ENCODE peak calls at places on chromosomes 2 and 18, in eight cellular contexts. R is cardiac muscle cell, J is neuronal stem cell, E is HepG2, N is endothelial cell of umbilical vein, Z is fibroblast of lung, H is aorta, X is spleen. K is an unnamed sample. For H3K27me3 and H3K36me3, the result is how much of the 10 kb centered on the place peaks cover.

GRCh38 chr18:12449040-12449814 is 41.5 kb downstream of the PRELID3A start:
- DNase-seq in R (no peak), J (no peak), E (no peak), N (no peak), Z (no peak), H (peak), X (no peak), K (no peak)

GRCh38 chr2:165618806-165619205 is 149.3 kb downstream of the CSRNP3 start:
- DNase-seq in R (no peak), J (no peak), E (no peak), N (no peak), Z (no peak), H (no peak), X (no peak), K (no peak)

GRCh38 chr2:196130039-196130825 is 41.1 kb downstream of the STK17B start:
- DNase-seq in R (no peak), J (no peak), E (no peak), N (no peak), Z (no peak), H (no peak), X (no peak), K (no peak)

GRCh38 chr2:30287857-30288513 is 56.7 kb downstream of the LBH start:
- DNase-seq in R (no peak), J (no peak), E (no peak), N (no peak), Z (no peak), H (no peak), X (no peak), K (no peak)

GRCh38 chr2:8534729-8535397 is 147.0 kb upstream of the ID2 start:
- DNase-seq in R (peak), J (no peak), E (peak), N (no peak), Z (peak), H (peak), X (peak), K (peak)

GRCh38 chr2:236061497-236061896 is 106.7 kb downstream of the GBX2 start:
- DNase-seq in R (no peak), J (no peak), E (no peak), N (no peak), Z (no peak), H (no peak), X (no peak), K (peak)

GRCh38 chr2:231489990-231490389 is 25.7 kb upstream of the NCL start:
- DNase-seq in R (peak), J (no peak), E (no peak), N (no peak), Z (no peak), H (no peak), X (no peak), K (no peak)

GRCh38 chr2:49255325-49256023 is 101.2 kb upstream of the FSHR start:
- DNase-seq in R (peak), J (no peak), E (no peak), N (peak), Z (peak), H (no peak), X (no peak), K (no peak)

GRCh38 chr2:64482765-64483504 is 29.0 kb downstream of the LGALSL start:
- DNase-seq in R (peak), J (no peak), E (no peak), N (no peak), Z (no peak), H (no peak), X (no peak), K (no peak)

GRCh38 chr2:122186761-122187222 is 431.3 kb downstream of the TSN start:
- DNase-seq in R (peak), J (no peak), E (no peak), N (peak), Z (no peak), H (no peak), X (no peak), K (no peak)

GRCh38 chr2:223523541-223523940 is 78.6 kb downstream of the SCG2 start:
- DNase-seq in R (peak), J (no peak), E (no peak), N (no peak), Z (peak), H (no peak), X (no peak), K (no peak)

GRCh38 chr2:69933839-69934613 is 19.1 kb downstream of the MXD1 start:
- DNase-seq in R (peak), J (no peak), E (peak), N (peak), Z (peak), H (peak), X (no peak), K (no peak)

GRCh38 chr2:174593574-174594203 is 3.9 kb downstream of the WIPF1 start:
- DNase-seq in R (peak), J (peak), E (no peak), N (peak), Z (peak), H (no peak), X (no peak), K (no peak)

GRCh38 chr2:224220581-224221255 is 181.2 kb downstream of the FAM124B start:
- DNase-seq in R (no peak), J (no peak), E (no peak), N (peak), Z (peak), H (no peak), X (no peak), K (no peak)

GRCh38 chr2:196590286-196590685 is 49.2 kb upstream of the CCDC150 start:
- DNase-seq in R (peak), J (no peak), E (no peak), N (no peak), Z (no peak), H (no peak), X (no peak), K (no peak)

GRCh38 chr18:24544141-24544498 is 83.7 kb downstream of the HRH4 start:
- DNase-seq in R (peak), J (peak), E (peak), N (peak), Z (peak), H (no peak), X (no peak), K (peak)

GRCh38 chr2:46300406-46300832 is 3.2 kb downstream of the EPAS1 start:
- DNase-seq in R (no peak), J (no peak), E (peak), N (no peak), Z (no peak), H (no peak), X (no peak), K (no peak)

GRCh38 chr2:72127401-72128058 is 20.1 kb downstream of the CYP26B1 start:
- DNase-seq in R (no peak), J (no peak), E (no peak), N (no peak), Z (no peak), H (no peak), X (peak), K (peak)

GRCh38 chr2:126720031-126720368 is 64.0 kb downstream of the GYPC start:
- DNase-seq in R (no peak), J (no peak), E (no peak), N (no peak), Z (no peak), H (no peak), X (no peak), K (no peak)

GRCh38 chr2:39216495-39217191 is 27.1 kb downstream of the CDKL4 start:
- DNase-seq in R (no peak), J (no peak), E (peak), N (no peak), Z (no peak), H (no peak), X (no peak), K (no peak)

GRCh38 chr18:56702946-56703345 is 51.8 kb downstream of the WDR7 start:
- DNase-seq in R (peak), J (peak), E (peak), N (peak), Z (peak), H (no peak), X (no peak), K (peak)

GRCh38 chr2:236753611-236754010 is 184.0 kb downstream of the ACKR3 start:
- DNase-seq in R (no peak), J (peak), E (no peak), N (peak), Z (no peak), H (no peak), X (no peak), K (no peak)

GRCh38 chr18:5894613-5895299 is 566 bp downstream of the TMEM200C start:
- DNase-seq in R (no peak), J (peak), E (no peak), N (no peak), Z (peak), H (peak), X (peak), K (peak)

GRCh38 chr2:152432206-152432653 is 97.3 kb downstream of the FMNL2 start:
- DNase-seq in R (peak), J (no peak), E (peak), N (no peak), Z (peak), H (no peak), X (no peak), K (no peak)

GRCh38 chr2:54709341-54709809 is 14.1 kb upstream of the EML6 start:
- DNase-seq in R (no peak), J (no peak), E (no peak), N (peak), Z (no peak), H (peak), X (peak), K (peak)

GRCh38 chr2:38290332-38290731 is 86.7 kb downstream of the ATL2 start:
- DNase-seq in R (no peak), J (no peak), E (no peak), N (no peak), Z (no peak), H (no peak), X (no peak), K (no peak)

GRCh38 chr2:237405605-237406004 is 8.4 kb downstream of the COL6A3 start:
- DNase-seq in R (no peak), J (no peak), E (no peak), N (no peak), Z (no peak), H (no peak), X (no peak), K (no peak)

GRCh38 chr2:190088917-190089316 is 26.4 kb upstream of the MSTN start:
- DNase-seq in R (peak), J (peak), E (peak), N (peak), Z (peak), H (no peak), X (no peak), K (no peak)

GRCh38 chr2:72895759-72896281 is 8.6 kb downstream of the SPR start:
- DNase-seq in R (peak), J (no peak), E (no peak), N (peak), Z (peak), H (peak), X (no peak), K (no peak)

GRCh38 chr2:168848220-168848619 is 42.0 kb downstream of the SPC25 start:
- DNase-seq in R (no peak), J (no peak), E (no peak), N (no peak), Z (no peak), H (no peak), X (no peak), K (no peak)

GRCh38 chr2:109681633-109682032 is 67.5 kb downstream of the SOWAHC start:
- DNase-seq in R (no peak), J (no peak), E (no peak), N (no peak), Z (no peak), H (no peak), X (no peak), K (no peak)

GRCh38 chr2:169968767-169969166 is 141.5 kb downstream of the UBR3 start:
- DNase-seq in R (no peak), J (no peak), E (no peak), N (peak), Z (no peak), H (no peak), X (no peak), K (no peak)

GRCh38 chr18:3380384-3380961 is 69.5 kb upstream of the TGIF1 start:
- DNase-seq in R (peak), J (no peak), E (no peak), N (peak), Z (peak), H (no peak), X (no peak), K (no peak)

GRCh38 chr18:46650681-46651080 is 6.3 kb downstream of the LOXHD1 start:
- DNase-seq in R (no peak), J (no peak), E (no peak), N (no peak), Z (no peak), H (no peak), X (no peak), K (no peak)

GRCh38 chr2:18046558-18046957 is 168.1 kb downstream of the KCNS3 start:
- DNase-seq in R (peak), J (no peak), E (no peak), N (no peak), Z (peak), H (no peak), X (no peak), K (no peak)

GRCh38 chr2:139730197-139730596 is 950.0 kb upstream of the NXPH2 start:
- DNase-seq in R (no peak), J (no peak), E (no peak), N (no peak), Z (no peak), H (no peak), X (no peak), K (no peak)

GRCh38 chr18:42258301-42258965 is 303.4 kb downstream of the PIK3C3 start:
- DNase-seq in R (no peak), J (no peak), E (no peak), N (no peak), Z (no peak), H (no peak), X (no peak), K (no peak)

GRCh38 chr18:37489011-37489410 is 76.6 kb downstream of the CELF4 start:
- DNase-seq in R (no peak), J (no peak), E (no peak), N (no peak), Z (no peak), H (no peak), X (no peak), K (no peak)

GRCh38 chr2:38580237-38580636 is 22.5 kb downstream of the HNRNPLL start:
- DNase-seq in R (no peak), J (no peak), E (no peak), N (no peak), Z (no peak), H (no peak), X (no peak), K (no peak)

DNA sequence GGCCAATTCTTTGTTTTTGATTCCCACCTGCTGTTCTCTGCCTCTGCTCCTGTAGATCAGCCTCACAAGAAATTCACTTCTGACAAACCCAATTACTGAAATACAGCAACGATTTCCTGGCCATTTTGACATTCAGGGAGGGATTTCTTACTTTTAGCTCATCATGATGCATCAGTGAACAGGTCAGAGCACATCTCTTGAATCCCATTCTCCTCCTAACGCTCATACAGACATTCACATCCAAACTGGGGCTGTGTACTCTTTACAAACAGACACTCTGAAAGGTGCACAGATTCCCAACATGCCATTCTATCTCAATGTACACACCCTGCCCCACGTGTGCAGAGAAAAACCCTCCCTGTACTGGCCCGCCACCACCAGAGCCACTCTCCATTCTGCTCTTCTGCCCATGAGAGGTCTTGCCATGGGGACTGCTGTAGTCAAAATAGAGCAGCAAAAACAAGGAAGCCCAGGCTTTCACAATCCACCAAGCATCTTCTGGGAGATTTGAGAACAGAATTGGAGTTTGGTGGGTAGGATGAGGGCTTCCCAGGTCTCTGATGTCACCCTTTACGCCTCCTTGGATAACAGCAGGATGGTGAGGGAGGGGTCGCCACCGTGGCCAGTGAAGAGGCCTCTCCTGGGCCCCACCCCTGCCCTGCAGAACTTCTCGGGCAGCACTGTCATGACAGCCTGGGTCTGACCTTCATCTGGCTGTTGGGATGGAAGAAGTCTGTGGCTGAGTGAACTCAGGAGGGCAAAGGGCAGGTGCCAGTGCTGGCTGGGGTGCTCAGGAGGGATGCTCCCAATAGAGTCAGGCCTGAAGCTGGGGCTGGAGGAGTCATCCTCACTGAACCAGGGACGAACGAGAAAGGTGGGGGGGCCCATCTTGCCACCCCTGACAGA is 41.9 kb upstream of the ZFP36L2 start:
- DNase-seq in R (no peak), J (no peak), E (no peak), N (no peak), Z (no peak), H (no peak), X (no peak), K (no peak)
- H3K4me3 ChIP-seq in R (no peak), J (no peak), E (no peak), N (no peak), Z (peak), H (no peak), X (no peak), K (no peak)

DNA sequence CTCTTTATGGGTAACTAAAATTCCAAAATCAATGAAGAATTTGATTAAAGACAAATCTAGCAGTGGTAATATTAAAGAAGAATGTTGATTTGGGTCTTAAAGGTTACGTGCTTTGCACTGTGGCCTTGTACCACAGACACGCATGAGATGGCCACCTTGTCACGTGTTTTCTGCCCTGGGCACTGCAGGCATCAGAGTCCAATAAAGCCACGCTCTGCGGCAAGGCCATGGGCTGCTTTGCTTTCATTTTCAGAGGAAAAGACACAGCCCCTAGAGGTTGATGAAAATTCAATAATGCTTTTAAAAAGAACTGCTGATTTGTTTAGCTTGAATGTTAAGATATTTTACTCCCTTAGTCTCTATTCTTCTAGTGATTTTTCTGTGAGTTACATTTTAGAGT is 30.4 kb downstream of the AOX1 start:
- DNase-seq in R (no peak), J (no peak), E (no peak), N (no peak), Z (no peak), H (peak), X (no peak), K (no peak)
- H3K27me3 ChIP-seq in R (under half), J (under half), E (under half), N (under half), Z (under half), H (under half), X (under half), K (under half)

GRCh38 chr2:96354492-96354891 is 18.9 kb downstream of the NCAPH start:
- DNase-seq in R (no peak), J (no peak), E (no peak), N (no peak), Z (no peak), H (no peak), X (no peak), K (no peak)

GRCh38 chr2:96356889-96357288 is 21.3 kb downstream of the NCAPH start:
- DNase-seq in R (no peak), J (no peak), E (no peak), N (no peak), Z (peak), H (no peak), X (no peak), K (no peak)

GRCh38 chr2:96353032-96353561 is 17.5 kb downstream of the NCAPH start:
- DNase-seq in R (no peak), J (no peak), E (no peak), N (no peak), Z (no peak), H (peak), X (no peak), K (no peak)

GRCh38 chr2:96359310-96359709 is 23.7 kb downstream of the NCAPH start:
- DNase-seq in R (no peak), J (no peak), E (no peak), N (no peak), Z (no peak), H (peak), X (no peak), K (peak)

GRCh38 chr2:96353606-96354095 is 18.1 kb downstream of the NCAPH start:
- DNase-seq in R (peak), J (no peak), E (no peak), N (peak), Z (no peak), H (no peak), X (no peak), K (no peak)
- H3K36me3 ChIP-seq in R (under half), J (half or more), E (under half), N (under half), Z (under half), H (under half), X (under half), K (under half)

DNA sequence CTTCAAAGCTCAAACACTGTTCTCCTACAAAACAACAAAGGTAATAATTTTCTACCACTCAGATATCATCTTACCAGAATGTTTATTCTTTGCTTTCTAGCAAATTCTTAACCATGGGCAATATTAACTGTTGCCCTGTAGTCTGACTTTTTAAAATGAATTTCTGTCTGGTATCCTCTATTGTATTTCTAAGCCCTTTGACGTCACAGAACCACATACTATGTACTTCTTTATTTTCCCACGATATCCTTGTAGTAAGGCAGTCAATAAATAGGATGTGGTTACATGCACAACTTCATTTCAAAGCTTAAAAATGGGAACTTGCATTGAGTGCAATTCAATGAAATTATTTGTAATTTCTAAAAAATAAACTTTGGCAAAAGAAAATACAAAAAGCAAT is 58.7 kb downstream of the THADA start:
- DNase-seq in R (no peak), J (no peak), E (no peak), N (no peak), Z (no peak), H (no peak), X (no peak), K (no peak)
- H3K4me3 ChIP-seq in R (no peak), J (no peak), E (no peak), N (no peak), Z (no peak), H (no peak), X (no peak), K (no peak)

GRCh38 chr2:104847821-104848160 is 6.1 kb upstream of the POU3F3 start:
- DNase-seq in R (no peak), J (no peak), E (no peak), N (no peak), Z (no peak), H (no peak), X (no peak), K (no peak)

GRCh38 chr2:104844813-104845551 is 8.9 kb upstream of the POU3F3 start:
- DNase-seq in R (no peak), J (no peak), E (no peak), N (no peak), Z (no peak), H (no peak), X (no peak), K (peak)

GRCh38 chr2:104846955-104847820 is 6.7 kb upstream of the POU3F3 start:
- DNase-seq in R (no peak), J (no peak), E (no peak), N (no peak), Z (no peak), H (no peak), X (no peak), K (peak)

GRCh38 chr2:104846182-104846954 is 7.5 kb upstream of the POU3F3 start:
- DNase-seq in R (no peak), J (no peak), E (no peak), N (no peak), Z (no peak), H (no peak), X (no peak), K (no peak)

DNA sequence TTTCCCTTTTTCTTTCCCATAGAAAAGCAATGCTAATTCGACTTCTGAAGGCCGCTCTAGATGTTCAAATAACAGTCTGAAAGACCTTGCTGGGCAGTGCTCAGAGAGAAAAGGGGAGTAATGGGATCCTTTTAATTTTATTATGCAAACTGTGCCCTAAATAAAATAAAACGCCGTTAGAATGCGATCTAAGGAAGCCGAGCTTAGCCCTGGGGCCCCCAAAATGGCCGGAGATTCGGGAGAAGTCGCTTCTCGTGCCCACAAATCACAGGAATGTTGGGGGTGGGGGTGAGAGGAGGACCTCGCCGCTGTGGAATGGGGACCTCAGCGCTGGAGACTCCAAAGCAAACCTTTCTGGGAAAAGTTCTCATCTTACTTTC is 8.4 kb upstream of the POU3F3 start:
- DNase-seq in R (no peak), J (no peak), E (no peak), N (no peak), Z (no peak), H (no peak), X (no peak), K (peak)
- H3K27me3 ChIP-seq in R (half or more), J (under half), E (half or more), N (half or more), Z (under half), H (under half), X (half or more), K (half or more)

K was measured in H7.